ENCODE peak calls at places on chromosomes 1 and 21, in seven cellular contexts. Y, T, C, Z, E, D and B are unnamed samples.

GRCh38 chr1:20282544-20282943 is 8.1 kb upstream of the VWA5B1 start:
- DNase-seq in Z (peak; percentile 14), Y (no peak), E (no peak), D (no peak), T (no peak), C (no peak), B (no peak)

GRCh38 chr1:233269656-233270055 is 25.9 kb downstream of the PCNX2 start:
- DNase-seq in D (no peak), E (no peak), Y (no peak), T (no peak), Z (no peak), C (peak; percentile 28), B (no peak)

GRCh38 chr1:3319874-3320245 is 134.6 kb upstream of the ARHGEF16 start:
- DNase-seq in C (peak; percentile 13), D (no peak), T (peak; percentile 20), E (peak; percentile 69), Z (peak; percentile 46), Y (no peak), B (peak; percentile 21)

GRCh38 chr1:78607334-78607927 is 12.8 kb upstream of the IFI44L start:
- DNase-seq in Y (no peak), C (no peak), D (no peak), Z (no peak), T (no peak), E (peak; percentile 20), B (no peak)

GRCh38 chr1:172903581-172904220 is 147.0 kb downstream of the TNFSF18 start:
- DNase-seq in C (no peak), T (no peak), D (no peak), Y (no peak), Z (no peak), E (no peak), B (no peak)

GRCh38 chr1:225508538-225509375 is 80.9 kb upstream of the LBR start:
- DNase-seq in T (peak; percentile 96), C (peak; percentile 90), Z (peak; percentile 75), D (peak; percentile 79), Y (no peak), E (no peak), B (peak; percentile 98)

GRCh38 chr1:174789399-174789798 is 210.3 kb upstream of the CACYBP start:
- DNase-seq in Z (no peak), T (no peak), D (peak; percentile 61), E (no peak), Y (no peak), C (peak; percentile 66), B (peak; percentile 83)

GRCh38 chr21:44399151-44399954 is 45.9 kb downstream of the TRPM2 start:
- DNase-seq in Z (no peak), D (peak; percentile 40), C (no peak), Y (no peak), T (no peak), E (no peak), B (no peak)

GRCh38 chr1:67818725-67819301 is 14.5 kb downstream of the GNG12 start:
- DNase-seq in Y (no peak), E (peak; percentile 65), D (no peak), C (no peak), Z (no peak), T (no peak), B (no peak)

GRCh38 chr1:193355179-193355578 is 168.8 kb upstream of the B3GALT2 start:
- DNase-seq in E (no peak), D (no peak), Z (no peak), Y (no peak), C (no peak), T (peak; percentile 16), B (no peak)

GRCh38 chr1:232182206-232182605 is 447.7 kb downstream of the SIPA1L2 start:
- DNase-seq in T (no peak), Z (no peak), Y (no peak), D (no peak), E (no peak), C (no peak), B (no peak)

GRCh38 chr21:18959817-18960216 is 556.2 kb upstream of the TMPRSS15 start:
- DNase-seq in Y (no peak), D (no peak), C (no peak), T (no peak), Z (no peak), E (no peak), B (no peak)

GRCh38 chr1:232578681-232579195 is 51.2 kb downstream of the SIPA1L2 start:
- DNase-seq in Z (no peak), E (no peak), Y (no peak), C (no peak), T (peak; percentile 58), D (no peak), B (no peak)

GRCh38 chr1:185595835-185596667 is 138.1 kb upstream of the HMCN1 start:
- DNase-seq in Y (peak; percentile 30), Z (peak; percentile 17), D (peak; percentile 53), E (peak; percentile 24), T (peak; percentile 29), C (no peak), B (peak; percentile 14)

GRCh38 chr1:187844313-187844712 is 1015.6 kb downstream of the PLA2G4A start:
- DNase-seq in D (no peak), Z (no peak), C (no peak), E (no peak), T (no peak), Y (no peak), B (no peak)

GRCh38 chr1:227762231-227762911 is 27.1 kb downstream of the SNAP47 start:
- DNase-seq in Y (peak; percentile 81), Z (peak; percentile 97), E (peak; percentile 91), C (peak; percentile 48), T (peak; percentile 10), D (peak; percentile 92), B (peak; percentile 62)

GRCh38 chr1:187641463-187641862 is 812.7 kb downstream of the PLA2G4A start:
- DNase-seq in D (no peak), C (no peak), E (no peak), T (no peak), Y (no peak), Z (no peak), B (no peak)

GRCh38 chr1:78726686-78727085 is 77.1 kb downstream of the IFI44 start:
- DNase-seq in C (no peak), E (no peak), Y (no peak), Z (no peak), T (no peak), D (no peak), B (peak; percentile 50)

GRCh38 chr1:145796753-145797152 is 27.1 kb downstream of the RNF115 start:
- DNase-seq in T (no peak), E (no peak), Z (no peak), D (no peak), C (no peak), Y (no peak), B (no peak)

GRCh38 chr1:2339206-2340085 is 51.9 kb downstream of the MORN1 start:
- DNase-seq in Y (no peak), T (no peak), C (no peak), D (no peak), Z (no peak), E (no peak), B (no peak)

GRCh38 chr21:35861656-35862055 is 198.7 kb downstream of the SETD4 start:
- DNase-seq in Y (no peak), C (peak; percentile 77), Z (peak; percentile 48), D (no peak), T (no peak), E (no peak), B (no peak)

GRCh38 chr1:21901473-21901847 is 35.6 kb downstream of the HSPG2 start:
- DNase-seq in D (no peak), E (peak; percentile 41), Z (no peak), Y (no peak), T (no peak), C (no peak), B (peak; percentile 21)

GRCh38 chr1:47991187-47991586 is 6.0 kb downstream of the TRABD2B start:
- DNase-seq in Z (no peak), D (no peak), C (no peak), T (no peak), Y (no peak), E (no peak), B (no peak)

GRCh38 chr1:92484472-92485373 is 2.0 kb downstream of the GFI1 start:
- DNase-seq in Y (peak; percentile 35), C (no peak), Z (peak; percentile 12), D (no peak), E (peak; percentile 72), T (no peak), B (no peak)

GRCh38 chr1:162003061-162003824 is 20.4 kb downstream of the OLFML2B start:
- DNase-seq in Z (no peak), C (peak; percentile 99), D (peak; percentile 87), T (no peak), E (no peak), Y (no peak), B (peak; percentile 99)